ENCODE peak calls at places on chromosomes 7 and 10, in four cellular contexts. One of them, this sample, is unnamed.
A peak's percentile ranks its signal among the peaks of the same experiment; 100 is the strongest.

GRCh38 chr7:1412322-1413261 is 46.7 kb downstream of the MICALL2 start:
- DNase-seq in GM12878: no peak
- DNase-seq in HepG2: peak; percentile 69
- DNase-seq in K562: peak; percentile 99
- DNase-seq in this sample: peak; percentile 95

GRCh38 chr10:69413221-69413865 is 3.4 kb downstream of the TACR2 start:
- DNase-seq in GM12878: no peak
- DNase-seq in HepG2: peak; percentile 41
- DNase-seq in K562: peak; percentile 64
- DNase-seq in this sample: peak; percentile 80

GRCh38 chr10:97542169-97543024 is 30.2 kb upstream of the ANKRD2 start:
- DNase-seq in GM12878: no peak
- DNase-seq in HepG2: peak; percentile 28
- DNase-seq in K562: peak; percentile 27
- DNase-seq in this sample: no peak

GRCh38 chr10:124225029-124225467 is 131.7 kb upstream of the CHST15 start:
- DNase-seq in GM12878: no peak
- DNase-seq in HepG2: no peak
- DNase-seq in K562: no peak
- DNase-seq in this sample: no peak

GRCh38 chr7:72235351-72235750 is 176.8 kb downstream of the CALN1 start:
- DNase-seq in GM12878: no peak
- DNase-seq in HepG2: no peak
- DNase-seq in K562: no peak
- DNase-seq in this sample: no peak

GRCh38 chr10:869171-869570 is 62.3 kb downstream of the LARP4B start:
- DNase-seq in GM12878: no peak
- DNase-seq in HepG2: no peak
- DNase-seq in K562: no peak
- DNase-seq in this sample: no peak

GRCh38 chr7:38105874-38106483 is 72.1 kb upstream of the STARD3NL start:
- DNase-seq in GM12878: no peak
- DNase-seq in HepG2: peak; percentile 35
- DNase-seq in K562: peak; percentile 53
- DNase-seq in this sample: no peak

GRCh38 chr10:110387983-110388681 is 83.4 kb upstream of the SMNDC1 start:
- DNase-seq in GM12878: peak; percentile 83
- DNase-seq in HepG2: no peak
- DNase-seq in K562: no peak
- DNase-seq in this sample: no peak

GRCh38 chr7:25659841-25660240 is 431.6 kb upstream of the NPVF start:
- DNase-seq in GM12878: no peak
- DNase-seq in HepG2: no peak
- DNase-seq in K562: no peak
- DNase-seq in this sample: no peak

GRCh38 chr10:23965123-23965522 is 243.8 kb upstream of the KIAA1217 start:
- DNase-seq in GM12878: no peak
- DNase-seq in HepG2: no peak
- DNase-seq in K562: no peak
- DNase-seq in this sample: no peak

GRCh38 chr10:117424789-117425649 is 49.8 kb upstream of the PDZD8 start:
- DNase-seq in GM12878: no peak
- DNase-seq in HepG2: peak; percentile 39
- DNase-seq in K562: no peak
- DNase-seq in this sample: peak; percentile 24
- TF ChIP-seq TCF7 in GM12878: no peak
- TF ChIP-seq TCF7 in HepG2: no peak
- TF ChIP-seq TCF7 in K562: no peak
- TF ChIP-seq TCF7 in this sample: no peak

GRCh38 chr10:72344932-72345331 is 9.8 kb downstream of the DNAJB12 start:
- DNase-seq in GM12878: no peak
- DNase-seq in HepG2: no peak
- DNase-seq in K562: no peak
- DNase-seq in this sample: no peak
- TF ChIP-seq ESRRA in GM12878: no peak
- TF ChIP-seq ESRRA in HepG2: no peak
- TF ChIP-seq ESRRA in K562: no peak
- TF ChIP-seq ESRRA in this sample: no peak

DNA sequence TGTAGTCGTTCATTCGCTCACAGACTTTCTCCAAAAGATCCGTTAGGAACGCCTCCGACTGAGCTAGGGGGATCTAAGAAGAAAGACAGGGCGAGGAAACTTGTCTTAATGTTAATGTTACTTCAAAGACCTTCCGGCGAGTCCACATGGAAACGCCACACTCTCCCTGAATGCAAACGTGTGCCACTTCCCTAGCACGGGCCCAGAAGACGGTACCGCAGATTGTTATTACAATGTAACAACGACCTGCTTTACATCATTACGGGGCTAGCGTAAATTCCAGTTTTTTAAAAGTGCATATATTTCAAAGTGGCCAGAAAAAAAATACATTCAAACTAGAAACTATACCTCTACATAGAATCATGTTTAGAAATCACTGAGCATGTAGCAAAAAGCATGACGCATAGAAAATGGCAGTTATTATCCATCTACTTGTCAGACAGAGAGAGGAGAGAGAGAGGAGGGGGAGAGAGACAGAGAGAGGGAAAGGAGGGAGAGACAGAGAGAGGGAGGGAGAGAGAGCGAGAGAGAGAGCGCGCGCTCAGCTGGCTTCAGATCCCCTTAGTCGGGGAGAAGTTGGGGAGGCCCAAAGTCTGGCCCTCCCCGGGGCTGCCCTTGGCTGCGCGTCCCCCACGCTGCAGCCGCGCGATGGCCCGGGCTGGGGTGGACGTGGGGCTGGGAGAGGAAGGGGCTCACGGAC is 37.2 kb downstream of the CNPY1 start:
- DNase-seq in GM12878: no peak
- DNase-seq in HepG2: no peak
- DNase-seq in K562: no peak
- DNase-seq in this sample: no peak
- TF ChIP-seq TCF7 in GM12878: no peak
- TF ChIP-seq TCF7 in HepG2: no peak
- TF ChIP-seq TCF7 in K562: no peak
- TF ChIP-seq TCF7 in this sample: no peak

GRCh38 chr10:60816624-60817023 is 38.3 kb downstream of the CDK1 start:
- DNase-seq in GM12878: peak; percentile 26
- DNase-seq in HepG2: peak; percentile 71
- DNase-seq in K562: peak; percentile 89
- DNase-seq in this sample: no peak
- TF ChIP-seq ESRRA in GM12878: no peak
- TF ChIP-seq ESRRA in HepG2: no peak
- TF ChIP-seq ESRRA in K562: no peak
- TF ChIP-seq ESRRA in this sample: no peak

GRCh38 chr10:85992324-85992723 is 374.3 kb downstream of the GRID1 start:
- DNase-seq in GM12878: no peak
- DNase-seq in HepG2: no peak
- DNase-seq in K562: no peak
- DNase-seq in this sample: no peak

GRCh38 chr10:85993840-85994507 is 372.6 kb downstream of the GRID1 start:
- DNase-seq in GM12878: no peak
- DNase-seq in HepG2: no peak
- DNase-seq in K562: no peak
- DNase-seq in this sample: no peak

GRCh38 chr10:85993140-85993539 is 373.5 kb downstream of the GRID1 start:
- DNase-seq in GM12878: no peak
- DNase-seq in HepG2: no peak
- DNase-seq in K562: no peak
- DNase-seq in this sample: no peak

GRCh38 chr10:85997544-85997943 is 369.1 kb downstream of the GRID1 start:
- DNase-seq in GM12878: no peak
- DNase-seq in HepG2: no peak
- DNase-seq in K562: no peak
- DNase-seq in this sample: no peak

GRCh38 chr10:85995791-85996190 is 370.8 kb downstream of the GRID1 start:
- DNase-seq in GM12878: peak; percentile 20
- DNase-seq in HepG2: peak; percentile 18
- DNase-seq in K562: no peak
- DNase-seq in this sample: peak; percentile 31
- TF ChIP-seq TCF7 in GM12878: no peak
- TF ChIP-seq TCF7 in HepG2: no peak
- TF ChIP-seq TCF7 in K562: no peak
- TF ChIP-seq TCF7 in this sample: no peak